ENCODE peak calls at places on chromosomes 5 and 9, in four cellular contexts. One of them, this sample, is unnamed.

GRCh38 chr9:88303785-88304495 is 84.3 kb upstream of the SPIN1 start:
- DNase-seq in upper lobe of right lung: no peak
- DNase-seq in GM06990: peak
- DNase-seq in naive thymus-derived CD4-positive, alpha-beta T cell: no peak
- DNase-seq in this sample: no peak

GRCh38 chr5:122937914-122938313 is 92.5 kb downstream of the SNX24 start:
- DNase-seq in upper lobe of right lung: no peak
- DNase-seq in GM06990: no peak
- DNase-seq in naive thymus-derived CD4-positive, alpha-beta T cell: no peak
- DNase-seq in this sample: no peak

GRCh38 chr5:169742773-169743296 is 105.8 kb downstream of the DOCK2 start:
- DNase-seq in upper lobe of right lung: no peak
- DNase-seq in GM06990: no peak
- DNase-seq in naive thymus-derived CD4-positive, alpha-beta T cell: no peak
- DNase-seq in this sample: no peak

GRCh38 chr9:124182741-124183140 is 75.0 kb upstream of the NEK6 start:
- DNase-seq in upper lobe of right lung: no peak
- DNase-seq in GM06990: no peak
- DNase-seq in naive thymus-derived CD4-positive, alpha-beta T cell: no peak
- DNase-seq in this sample: no peak

GRCh38 chr5:83715316-83716060 is 5.2 kb downstream of the HAPLN1 start:
- DNase-seq in upper lobe of right lung: no peak
- DNase-seq in GM06990: no peak
- DNase-seq in naive thymus-derived CD4-positive, alpha-beta T cell: no peak
- DNase-seq in this sample: no peak

GRCh38 chr5:92822183-92822582 is 758.8 kb downstream of the NR2F1-AS1 start:
- DNase-seq in upper lobe of right lung: no peak
- DNase-seq in GM06990: no peak
- DNase-seq in naive thymus-derived CD4-positive, alpha-beta T cell: no peak
- DNase-seq in this sample: no peak

GRCh38 chr9:97900738-97901565 is 21.3 kb downstream of the TRMO start:
- DNase-seq in upper lobe of right lung: no peak
- DNase-seq in GM06990: no peak
- DNase-seq in naive thymus-derived CD4-positive, alpha-beta T cell: no peak
- DNase-seq in this sample: peak

GRCh38 chr5:72121753-72122445 is 14.6 kb downstream of the MAP1B start:
- DNase-seq in upper lobe of right lung: no peak
- DNase-seq in GM06990: no peak
- DNase-seq in naive thymus-derived CD4-positive, alpha-beta T cell: no peak
- DNase-seq in this sample: no peak

GRCh38 chr9:127104465-127105311 is 17.7 kb downstream of the ANGPTL2 start:
- DNase-seq in upper lobe of right lung: no peak
- DNase-seq in GM06990: no peak
- DNase-seq in naive thymus-derived CD4-positive, alpha-beta T cell: no peak
- DNase-seq in this sample: no peak

GRCh38 chr9:137670391-137671195 is 51.8 kb downstream of the EHMT1 start:
- DNase-seq in upper lobe of right lung: peak
- DNase-seq in GM06990: no peak
- DNase-seq in naive thymus-derived CD4-positive, alpha-beta T cell: no peak
- DNase-seq in this sample: no peak

GRCh38 chr9:12463641-12464040 is 229.5 kb upstream of the TYRP1 start:
- DNase-seq in upper lobe of right lung: no peak
- DNase-seq in GM06990: no peak
- DNase-seq in naive thymus-derived CD4-positive, alpha-beta T cell: no peak
- DNase-seq in this sample: no peak

GRCh38 chr9:128243486-128244415 is 32.1 kb downstream of the GOLGA2 start:
- DNase-seq in upper lobe of right lung: no peak
- DNase-seq in GM06990: no peak
- DNase-seq in naive thymus-derived CD4-positive, alpha-beta T cell: no peak
- DNase-seq in this sample: no peak

GRCh38 chr5:41414598-41414997 is 95.8 kb downstream of the PLCXD3 start:
- DNase-seq in upper lobe of right lung: no peak
- DNase-seq in GM06990: no peak
- DNase-seq in naive thymus-derived CD4-positive, alpha-beta T cell: no peak
- DNase-seq in this sample: no peak

GRCh38 chr5:128225245-128226030 is 141.9 kb downstream of the SLC12A2 start:
- DNase-seq in upper lobe of right lung: no peak
- DNase-seq in GM06990: no peak
- DNase-seq in naive thymus-derived CD4-positive, alpha-beta T cell: no peak
- DNase-seq in this sample: no peak

GRCh38 chr5:54009357-54009756 is 301.0 kb downstream of the ARL15 start:
- DNase-seq in upper lobe of right lung: no peak
- DNase-seq in GM06990: no peak
- DNase-seq in naive thymus-derived CD4-positive, alpha-beta T cell: no peak
- DNase-seq in this sample: no peak

GRCh38 chr9:68778635-68779034 is 73.6 kb downstream of the PIP5K1B start:
- DNase-seq in upper lobe of right lung: no peak
- DNase-seq in GM06990: no peak
- DNase-seq in naive thymus-derived CD4-positive, alpha-beta T cell: no peak
- DNase-seq in this sample: no peak

GRCh38 chr5:139655727-139656271 is 7.7 kb downstream of the CXXC5 start:
- DNase-seq in upper lobe of right lung: peak
- DNase-seq in GM06990: no peak
- DNase-seq in naive thymus-derived CD4-positive, alpha-beta T cell: no peak
- DNase-seq in this sample: no peak

GRCh38 chr9:131323629-131324028 is 34.1 kb downstream of the PLPP7 start:
- DNase-seq in upper lobe of right lung: peak
- DNase-seq in GM06990: no peak
- DNase-seq in naive thymus-derived CD4-positive, alpha-beta T cell: no peak
- DNase-seq in this sample: no peak

GRCh38 chr9:107223381-107223780 is 59.7 kb upstream of the RAD23B start:
- DNase-seq in upper lobe of right lung: no peak
- DNase-seq in GM06990: no peak
- DNase-seq in naive thymus-derived CD4-positive, alpha-beta T cell: no peak
- DNase-seq in this sample: no peak

GRCh38 chr9:107222020-107222522 is 61.0 kb upstream of the RAD23B start:
- DNase-seq in upper lobe of right lung: no peak
- DNase-seq in GM06990: no peak
- DNase-seq in naive thymus-derived CD4-positive, alpha-beta T cell: no peak
- DNase-seq in this sample: no peak

GRCh38 chr9:107219486-107219853 is 63.6 kb upstream of the RAD23B start:
- DNase-seq in upper lobe of right lung: no peak
- DNase-seq in GM06990: no peak
- DNase-seq in naive thymus-derived CD4-positive, alpha-beta T cell: no peak
- DNase-seq in this sample: no peak

GRCh38 chr9:107218834-107219485 is 64.1 kb upstream of the RAD23B start:
- DNase-seq in upper lobe of right lung: no peak
- DNase-seq in GM06990: no peak
- DNase-seq in naive thymus-derived CD4-positive, alpha-beta T cell: no peak
- DNase-seq in this sample: no peak

DNA sequence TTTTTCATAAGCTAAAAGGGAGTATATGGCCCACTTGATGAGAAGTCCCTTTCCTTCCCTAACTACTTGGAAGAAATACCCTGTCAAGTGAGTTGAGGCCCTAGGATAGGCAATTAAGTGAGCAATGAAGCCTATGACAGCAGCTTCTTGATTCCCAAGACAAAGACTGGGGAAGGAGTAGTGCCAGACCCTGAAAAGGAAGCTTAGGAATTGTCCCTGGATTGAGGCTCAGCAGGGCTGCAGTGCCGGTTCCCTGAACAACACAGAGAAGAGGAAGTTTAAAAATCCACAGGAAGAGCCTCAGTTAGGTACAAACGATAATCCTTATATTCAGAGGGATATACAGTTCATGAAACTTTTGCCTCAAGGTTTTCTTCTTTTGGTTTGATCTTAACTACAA is 61.8 kb upstream of the RAD23B start:
- DNase-seq in upper lobe of right lung: no peak
- DNase-seq in GM06990: no peak
- DNase-seq in naive thymus-derived CD4-positive, alpha-beta T cell: no peak
- DNase-seq in this sample: no peak
- H3K4me3 ChIP-seq in upper lobe of right lung: no peak
- H3K4me3 ChIP-seq in GM06990: no peak
- H3K4me3 ChIP-seq in naive thymus-derived CD4-positive, alpha-beta T cell: no peak
- H3K4me3 ChIP-seq in this sample: no peak

DNA sequence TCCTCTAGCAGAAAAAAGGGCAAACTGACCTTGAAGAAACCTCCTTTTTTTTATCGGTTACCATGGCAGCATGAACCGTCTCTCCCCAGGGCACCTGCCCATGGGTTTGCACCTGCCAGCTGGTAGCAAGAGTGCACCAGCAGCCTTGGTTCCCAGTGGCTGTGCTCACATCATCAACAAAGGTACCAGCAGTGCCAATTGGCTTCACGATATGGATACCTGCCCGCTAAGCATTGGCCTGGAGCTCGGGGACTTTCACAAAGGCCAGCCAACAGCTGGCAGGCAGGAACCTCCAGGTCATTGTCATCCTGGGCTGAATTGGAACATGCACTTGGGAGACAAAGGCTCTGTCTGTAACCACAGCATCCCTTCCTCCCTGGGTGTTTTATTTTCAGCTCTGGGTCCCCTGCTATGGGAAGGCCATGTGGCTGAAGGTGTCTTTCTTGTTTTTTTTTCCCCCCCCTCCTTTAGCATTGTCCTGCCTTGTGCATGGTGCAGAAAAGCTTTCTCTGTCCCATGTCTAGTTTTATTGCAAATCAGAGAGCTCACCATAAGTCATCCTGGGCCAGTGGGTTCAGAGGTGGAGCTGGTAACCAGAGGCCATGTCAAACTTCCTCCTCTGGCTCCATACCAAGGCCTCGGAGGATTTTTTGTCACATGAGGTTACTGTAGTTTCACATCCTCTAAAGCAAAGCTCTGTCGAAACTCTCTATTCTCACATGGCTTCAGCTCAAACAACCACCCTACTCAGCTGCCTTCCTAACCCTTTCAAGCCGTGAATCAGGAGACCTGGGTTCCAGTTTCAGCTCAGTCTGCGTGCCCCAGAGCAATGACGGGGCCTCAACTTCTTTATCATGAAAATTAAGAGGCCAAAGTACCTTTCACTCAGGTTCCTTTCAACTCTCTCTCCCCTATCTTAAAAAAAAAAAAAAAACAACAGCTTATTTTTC is 145.5 kb upstream of the MAP3K1 start:
- DNase-seq in upper lobe of right lung: no peak
- DNase-seq in GM06990: peak
- DNase-seq in naive thymus-derived CD4-positive, alpha-beta T cell: peak
- DNase-seq in this sample: peak
- H3K4me3 ChIP-seq in upper lobe of right lung: no peak
- H3K4me3 ChIP-seq in GM06990: no peak
- H3K4me3 ChIP-seq in naive thymus-derived CD4-positive, alpha-beta T cell: peak
- H3K4me3 ChIP-seq in this sample: no peak

GRCh38 chr9:4811824-4812223 is 19.1 kb downstream of the RCL1 start:
- DNase-seq in upper lobe of right lung: no peak
- DNase-seq in GM06990: no peak
- DNase-seq in naive thymus-derived CD4-positive, alpha-beta T cell: no peak
- DNase-seq in this sample: no peak

GRCh38 chr9:4815381-4815956 is 22.7 kb downstream of the RCL1 start:
- DNase-seq in upper lobe of right lung: no peak
- DNase-seq in GM06990: peak
- DNase-seq in naive thymus-derived CD4-positive, alpha-beta T cell: no peak
- DNase-seq in this sample: no peak

GRCh38 chr9:4812872-4813271 is 20.1 kb downstream of the RCL1 start:
- DNase-seq in upper lobe of right lung: no peak
- DNase-seq in GM06990: no peak
- DNase-seq in naive thymus-derived CD4-positive, alpha-beta T cell: no peak
- DNase-seq in this sample: no peak

GRCh38 chr9:4810565-4810964 is 17.8 kb downstream of the RCL1 start:
- DNase-seq in upper lobe of right lung: no peak
- DNase-seq in GM06990: no peak
- DNase-seq in naive thymus-derived CD4-positive, alpha-beta T cell: no peak
- DNase-seq in this sample: no peak

GRCh38 chr9:4814913-4815312 is 22.2 kb downstream of the RCL1 start:
- DNase-seq in upper lobe of right lung: no peak
- DNase-seq in GM06990: no peak
- DNase-seq in naive thymus-derived CD4-positive, alpha-beta T cell: no peak
- DNase-seq in this sample: no peak
- H3K4me3 ChIP-seq in upper lobe of right lung: no peak
- H3K4me3 ChIP-seq in GM06990: no peak
- H3K4me3 ChIP-seq in naive thymus-derived CD4-positive, alpha-beta T cell: no peak
- H3K4me3 ChIP-seq in this sample: no peak

GRCh38 chr5:96919754-96920197 is 16.1 kb upstream of the LNPEP start:
- DNase-seq in upper lobe of right lung: no peak
- DNase-seq in GM06990: no peak
- DNase-seq in naive thymus-derived CD4-positive, alpha-beta T cell: no peak
- DNase-seq in this sample: no peak

GRCh38 chr5:96924016-96924443 is 11.8 kb upstream of the LNPEP start:
- DNase-seq in upper lobe of right lung: no peak
- DNase-seq in GM06990: no peak
- DNase-seq in naive thymus-derived CD4-positive, alpha-beta T cell: peak
- DNase-seq in this sample: no peak

GRCh38 chr5:96926275-96926674 is 9.6 kb upstream of the LNPEP start:
- DNase-seq in upper lobe of right lung: no peak
- DNase-seq in GM06990: no peak
- DNase-seq in naive thymus-derived CD4-positive, alpha-beta T cell: no peak
- DNase-seq in this sample: no peak

GRCh38 chr5:96922452-96923244 is 13.2 kb upstream of the LNPEP start:
- DNase-seq in upper lobe of right lung: no peak
- DNase-seq in GM06990: no peak
- DNase-seq in naive thymus-derived CD4-positive, alpha-beta T cell: no peak
- DNase-seq in this sample: no peak

DNA sequence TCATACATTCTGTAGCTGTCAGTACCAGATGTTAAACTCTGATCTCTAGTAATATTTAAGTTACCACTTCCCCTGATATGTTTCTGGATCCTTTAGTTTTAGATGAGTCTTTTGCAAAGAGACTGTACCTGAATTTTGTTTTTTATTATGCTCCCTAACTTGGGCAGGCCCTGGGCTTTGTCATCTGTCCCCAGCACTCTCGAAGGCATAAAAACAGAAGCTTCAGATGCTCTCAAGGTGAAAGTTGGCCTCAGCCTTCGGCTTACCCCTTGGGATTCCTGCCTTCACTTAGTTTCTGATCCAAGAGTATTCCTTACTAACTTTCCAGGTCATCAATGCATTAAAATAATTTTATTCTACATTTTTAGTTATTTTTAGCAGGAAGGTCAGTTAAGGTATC is 14.9 kb upstream of the LNPEP start:
- DNase-seq in upper lobe of right lung: no peak
- DNase-seq in GM06990: no peak
- DNase-seq in naive thymus-derived CD4-positive, alpha-beta T cell: no peak
- DNase-seq in this sample: no peak
- H3K4me3 ChIP-seq in upper lobe of right lung: no peak
- H3K4me3 ChIP-seq in GM06990: no peak
- H3K4me3 ChIP-seq in naive thymus-derived CD4-positive, alpha-beta T cell: no peak
- H3K4me3 ChIP-seq in this sample: no peak

GRCh38 chr5:27475063-27475462 is 436.7 kb upstream of the CDH9 start:
- DNase-seq in upper lobe of right lung: no peak
- DNase-seq in GM06990: no peak
- DNase-seq in naive thymus-derived CD4-positive, alpha-beta T cell: no peak
- DNase-seq in this sample: no peak
- H3K4me3 ChIP-seq in upper lobe of right lung: no peak
- H3K4me3 ChIP-seq in GM06990: peak
- H3K4me3 ChIP-seq in naive thymus-derived CD4-positive, alpha-beta T cell: no peak
- H3K4me3 ChIP-seq in this sample: no peak

GRCh38 chr5:33891731-33892418 is at the start of gene ADAMTS12:
- DNase-seq in upper lobe of right lung: peak
- DNase-seq in GM06990: peak
- DNase-seq in naive thymus-derived CD4-positive, alpha-beta T cell: no peak
- DNase-seq in this sample: no peak
- H3K4me3 ChIP-seq in upper lobe of right lung: peak
- H3K4me3 ChIP-seq in GM06990: peak
- H3K4me3 ChIP-seq in naive thymus-derived CD4-positive, alpha-beta T cell: no peak
- H3K4me3 ChIP-seq in this sample: no peak